ENCODE peak calls at places on chromosomes 2 and 18, in nine cellular contexts. One of them, this sample, is unnamed.

GRCh38 chr2:1866402-1867091 is 122.2 kb upstream of the PXDN start:
- DNase-seq in cardiac muscle cell: no peak
- DNase-seq in astrocyte of the cerebellum: no peak
- DNase-seq in HCT116: no peak
- DNase-seq in heart left ventricle: no peak
- DNase-seq in adrenal gland: no peak
- DNase-seq in lower lobe of right lung: no peak
- DNase-seq in esophagus muscularis mucosa: no peak
- DNase-seq in retinal pigment epithelial cell: no peak
- DNase-seq in this sample: no peak

GRCh38 chr2:118687201-118687600 is 160.2 kb downstream of the EN1 start:
- DNase-seq in esophagus muscularis mucosa: no peak
- DNase-seq in heart left ventricle: no peak
- DNase-seq in cardiac muscle cell: no peak
- DNase-seq in lower lobe of right lung: no peak
- DNase-seq in adrenal gland: no peak
- DNase-seq in astrocyte of the cerebellum: no peak
- DNase-seq in retinal pigment epithelial cell: peak
- DNase-seq in HCT116: no peak
- DNase-seq in this sample: no peak

GRCh38 chr2:12317853-12318426 is 398.8 kb upstream of the TRIB2 start:
- DNase-seq in lower lobe of right lung: no peak
- DNase-seq in HCT116: no peak
- DNase-seq in adrenal gland: peak
- DNase-seq in cardiac muscle cell: no peak
- DNase-seq in astrocyte of the cerebellum: peak
- DNase-seq in retinal pigment epithelial cell: no peak
- DNase-seq in esophagus muscularis mucosa: no peak
- DNase-seq in heart left ventricle: no peak
- DNase-seq in this sample: peak

GRCh38 chr2:182186132-182186735 is 200.6 kb downstream of the PPP1R1C start:
- DNase-seq in cardiac muscle cell: peak
- DNase-seq in lower lobe of right lung: no peak
- DNase-seq in HCT116: peak
- DNase-seq in adrenal gland: no peak
- DNase-seq in retinal pigment epithelial cell: no peak
- DNase-seq in esophagus muscularis mucosa: no peak
- DNase-seq in astrocyte of the cerebellum: peak
- DNase-seq in heart left ventricle: no peak
- DNase-seq in this sample: no peak

GRCh38 chr2:236889791-236890704 is 195.6 kb upstream of the COPS8 start:
- DNase-seq in lower lobe of right lung: no peak
- DNase-seq in astrocyte of the cerebellum: no peak
- DNase-seq in esophagus muscularis mucosa: peak
- DNase-seq in cardiac muscle cell: no peak
- DNase-seq in adrenal gland: no peak
- DNase-seq in HCT116: no peak
- DNase-seq in retinal pigment epithelial cell: no peak
- DNase-seq in heart left ventricle: no peak
- DNase-seq in this sample: no peak

GRCh38 chr18:30632058-30632718 is 410.4 kb downstream of the DSC3 start:
- DNase-seq in lower lobe of right lung: no peak
- DNase-seq in retinal pigment epithelial cell: no peak
- DNase-seq in adrenal gland: no peak
- DNase-seq in HCT116: no peak
- DNase-seq in astrocyte of the cerebellum: no peak
- DNase-seq in cardiac muscle cell: no peak
- DNase-seq in heart left ventricle: no peak
- DNase-seq in esophagus muscularis mucosa: no peak
- DNase-seq in this sample: no peak

GRCh38 chr2:149915151-149915550 is 327.6 kb upstream of the MMADHC start:
- DNase-seq in HCT116: no peak
- DNase-seq in cardiac muscle cell: no peak
- DNase-seq in esophagus muscularis mucosa: no peak
- DNase-seq in retinal pigment epithelial cell: no peak
- DNase-seq in heart left ventricle: no peak
- DNase-seq in lower lobe of right lung: no peak
- DNase-seq in adrenal gland: no peak
- DNase-seq in astrocyte of the cerebellum: no peak
- DNase-seq in this sample: no peak

GRCh38 chr2:61471905-61472805 is 1.3 kb upstream of the USP34 start:
- DNase-seq in retinal pigment epithelial cell: no peak
- DNase-seq in astrocyte of the cerebellum: no peak
- DNase-seq in HCT116: no peak
- DNase-seq in esophagus muscularis mucosa: no peak
- DNase-seq in cardiac muscle cell: peak
- DNase-seq in lower lobe of right lung: no peak
- DNase-seq in adrenal gland: no peak
- DNase-seq in heart left ventricle: no peak
- DNase-seq in this sample: no peak

GRCh38 chr2:38427936-38428335 is 50.9 kb upstream of the ATL2 start:
- DNase-seq in lower lobe of right lung: no peak
- DNase-seq in cardiac muscle cell: no peak
- DNase-seq in astrocyte of the cerebellum: no peak
- DNase-seq in adrenal gland: no peak
- DNase-seq in esophagus muscularis mucosa: no peak
- DNase-seq in retinal pigment epithelial cell: no peak
- DNase-seq in HCT116: no peak
- DNase-seq in heart left ventricle: no peak
- DNase-seq in this sample: no peak

GRCh38 chr2:229376866-229377265 is 105.8 kb upstream of the PID1 start:
- DNase-seq in heart left ventricle: no peak
- DNase-seq in HCT116: no peak
- DNase-seq in astrocyte of the cerebellum: no peak
- DNase-seq in adrenal gland: no peak
- DNase-seq in esophagus muscularis mucosa: no peak
- DNase-seq in lower lobe of right lung: no peak
- DNase-seq in cardiac muscle cell: no peak
- DNase-seq in retinal pigment epithelial cell: no peak
- DNase-seq in this sample: no peak

GRCh38 chr2:223692227-223692947 is 90.2 kb upstream of the SCG2 start:
- DNase-seq in astrocyte of the cerebellum: no peak
- DNase-seq in adrenal gland: peak
- DNase-seq in cardiac muscle cell: peak
- DNase-seq in retinal pigment epithelial cell: no peak
- DNase-seq in lower lobe of right lung: no peak
- DNase-seq in heart left ventricle: peak
- DNase-seq in HCT116: peak
- DNase-seq in esophagus muscularis mucosa: no peak
- DNase-seq in this sample: no peak

GRCh38 chr18:62436636-62437519 is 85.9 kb upstream of the ZCCHC2 start:
- DNase-seq in heart left ventricle: peak
- DNase-seq in adrenal gland: peak
- DNase-seq in retinal pigment epithelial cell: peak
- DNase-seq in HCT116: no peak
- DNase-seq in astrocyte of the cerebellum: no peak
- DNase-seq in cardiac muscle cell: no peak
- DNase-seq in esophagus muscularis mucosa: peak
- DNase-seq in lower lobe of right lung: peak
- DNase-seq in this sample: no peak

GRCh38 chr2:127611076-127611925 is 34.7 kb upstream of the GPR17 start:
- DNase-seq in cardiac muscle cell: no peak
- DNase-seq in heart left ventricle: no peak
- DNase-seq in lower lobe of right lung: no peak
- DNase-seq in astrocyte of the cerebellum: no peak
- DNase-seq in HCT116: no peak
- DNase-seq in esophagus muscularis mucosa: no peak
- DNase-seq in retinal pigment epithelial cell: no peak
- DNase-seq in adrenal gland: no peak
- DNase-seq in this sample: no peak

GRCh38 chr2:20231632-20232031 is 6.7 kb upstream of the SDC1 start:
- DNase-seq in lower lobe of right lung: no peak
- DNase-seq in heart left ventricle: no peak
- DNase-seq in cardiac muscle cell: no peak
- DNase-seq in HCT116: peak
- DNase-seq in esophagus muscularis mucosa: no peak
- DNase-seq in adrenal gland: no peak
- DNase-seq in astrocyte of the cerebellum: no peak
- DNase-seq in retinal pigment epithelial cell: no peak
- DNase-seq in this sample: no peak

GRCh38 chr2:20232837-20233207 is 7.9 kb upstream of the SDC1 start:
- DNase-seq in cardiac muscle cell: no peak
- DNase-seq in lower lobe of right lung: no peak
- DNase-seq in adrenal gland: no peak
- DNase-seq in retinal pigment epithelial cell: no peak
- DNase-seq in HCT116: no peak
- DNase-seq in esophagus muscularis mucosa: no peak
- DNase-seq in astrocyte of the cerebellum: no peak
- DNase-seq in heart left ventricle: no peak
- DNase-seq in this sample: no peak

GRCh38 chr2:20227894-20228505 is 3.1 kb upstream of the SDC1 start:
- DNase-seq in adrenal gland: no peak
- DNase-seq in esophagus muscularis mucosa: no peak
- DNase-seq in astrocyte of the cerebellum: no peak
- DNase-seq in heart left ventricle: no peak
- DNase-seq in lower lobe of right lung: no peak
- DNase-seq in retinal pigment epithelial cell: no peak
- DNase-seq in HCT116: no peak
- DNase-seq in cardiac muscle cell: no peak
- DNase-seq in this sample: no peak

GRCh38 chr2:20229322-20230201 is 4.6 kb upstream of the SDC1 start:
- DNase-seq in esophagus muscularis mucosa: no peak
- DNase-seq in adrenal gland: no peak
- DNase-seq in heart left ventricle: no peak
- DNase-seq in astrocyte of the cerebellum: no peak
- DNase-seq in lower lobe of right lung: no peak
- DNase-seq in retinal pigment epithelial cell: no peak
- DNase-seq in cardiac muscle cell: no peak
- DNase-seq in HCT116: no peak
- DNase-seq in this sample: no peak

DNA sequence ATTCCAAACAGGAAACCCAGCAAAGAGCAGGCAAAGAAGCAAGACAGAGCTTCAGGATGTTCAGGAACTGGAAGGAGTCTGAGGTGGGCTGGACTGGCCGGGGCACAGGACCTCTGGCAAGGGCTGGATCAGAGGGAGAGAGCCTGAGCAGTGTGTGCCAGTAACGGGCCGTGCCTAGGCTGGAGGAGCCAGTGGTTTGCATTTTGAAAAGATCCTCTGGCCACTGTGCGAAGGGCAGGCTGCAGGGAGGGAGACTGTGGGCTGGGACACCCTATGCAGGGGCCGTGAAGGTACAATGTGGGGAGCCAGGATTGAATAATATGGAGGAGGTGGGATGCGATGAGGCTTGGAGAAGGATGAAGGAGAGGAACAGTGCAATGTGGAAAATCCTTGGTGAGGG is 6.2 kb upstream of the SDC1 start:
- DNase-seq in esophagus muscularis mucosa: no peak
- DNase-seq in lower lobe of right lung: no peak
- DNase-seq in heart left ventricle: no peak
- DNase-seq in adrenal gland: no peak
- DNase-seq in astrocyte of the cerebellum: no peak
- DNase-seq in retinal pigment epithelial cell: no peak
- DNase-seq in cardiac muscle cell: no peak
- DNase-seq in HCT116: no peak
- DNase-seq in this sample: no peak
- TF ChIP-seq CTCF in esophagus muscularis mucosa: no peak
- TF ChIP-seq CTCF in lower lobe of right lung: no peak
- TF ChIP-seq CTCF in heart left ventricle: no peak
- TF ChIP-seq CTCF in adrenal gland: no peak
- TF ChIP-seq CTCF in astrocyte of the cerebellum: no peak
- TF ChIP-seq CTCF in retinal pigment epithelial cell: no peak
- TF ChIP-seq CTCF in cardiac muscle cell: no peak
- TF ChIP-seq CTCF in HCT116: no peak
- TF ChIP-seq CTCF in this sample: no peak

DNA sequence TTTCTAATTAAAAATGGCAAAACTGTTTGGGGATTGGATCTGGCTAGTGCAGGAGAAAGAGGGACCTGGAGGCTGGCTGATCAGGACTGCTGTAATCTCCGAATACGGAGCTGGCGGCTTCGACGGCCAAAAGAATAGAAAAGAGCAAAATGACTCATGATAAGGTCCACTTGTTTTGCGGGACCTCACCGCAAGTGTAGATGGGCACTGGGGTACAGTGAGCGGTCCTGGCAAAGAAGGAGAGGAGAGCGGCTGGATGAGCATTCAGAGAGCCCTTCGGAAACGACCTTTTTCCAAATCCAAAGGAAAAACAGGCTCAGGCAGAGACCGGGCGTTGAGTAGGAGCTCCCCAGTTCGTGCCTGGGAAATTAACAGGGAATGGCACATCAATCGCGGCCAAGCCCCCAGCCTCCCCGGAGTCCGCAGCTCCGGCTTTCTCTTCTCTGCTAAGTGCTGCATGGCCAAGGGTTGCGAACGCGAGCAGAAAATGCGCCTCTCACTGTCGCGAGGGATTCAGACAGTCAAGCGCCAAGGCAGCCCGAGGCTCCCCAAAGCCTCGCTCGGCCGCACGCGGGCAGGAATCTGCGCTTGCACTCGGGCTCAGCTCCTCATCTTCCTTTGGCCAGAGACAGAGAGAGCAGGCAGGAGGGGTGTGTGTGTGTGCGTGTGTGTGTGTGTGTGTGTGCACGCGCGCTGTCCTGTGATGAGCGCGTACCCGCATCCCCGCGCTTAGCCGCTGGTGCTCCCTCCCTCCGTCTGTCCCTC is 1.8 kb downstream of the DCC start:
- DNase-seq in HCT116: no peak
- DNase-seq in adrenal gland: no peak
- DNase-seq in retinal pigment epithelial cell: no peak
- DNase-seq in astrocyte of the cerebellum: no peak
- DNase-seq in esophagus muscularis mucosa: no peak
- DNase-seq in heart left ventricle: no peak
- DNase-seq in cardiac muscle cell: peak
- DNase-seq in lower lobe of right lung: no peak
- DNase-seq in this sample: no peak
- H3K4me3 ChIP-seq in HCT116: no peak
- H3K4me3 ChIP-seq in adrenal gland: no peak
- H3K4me3 ChIP-seq in retinal pigment epithelial cell: peak
- H3K4me3 ChIP-seq in astrocyte of the cerebellum: peak
- H3K4me3 ChIP-seq in esophagus muscularis mucosa: peak
- H3K4me3 ChIP-seq in heart left ventricle: no peak
- H3K4me3 ChIP-seq in cardiac muscle cell: peak
- H3K4me3 ChIP-seq in lower lobe of right lung: peak
- H3K4me3 ChIP-seq in this sample: peak

DNA sequence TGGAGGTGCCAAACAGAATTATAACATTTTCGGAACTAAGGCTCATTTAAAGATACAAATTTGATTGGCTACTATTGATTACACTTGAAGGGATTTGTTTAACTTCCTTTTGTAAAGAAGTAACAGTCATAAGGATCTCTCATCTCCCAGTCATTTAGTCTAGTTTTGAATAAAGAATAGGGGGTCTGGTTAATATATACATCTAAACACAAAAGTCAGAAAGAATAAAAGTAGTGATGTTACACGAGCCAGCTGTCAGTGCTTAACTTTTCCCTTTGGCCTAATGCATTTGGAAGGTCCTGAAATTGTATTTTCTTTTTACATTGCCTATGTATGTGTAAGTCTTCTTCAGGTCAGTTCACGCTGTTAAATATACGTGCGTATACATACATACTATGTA is 8.1 kb downstream of the SEPTIN2 start:
- DNase-seq in HCT116: no peak
- DNase-seq in esophagus muscularis mucosa: no peak
- DNase-seq in cardiac muscle cell: no peak
- DNase-seq in astrocyte of the cerebellum: no peak
- DNase-seq in retinal pigment epithelial cell: no peak
- DNase-seq in heart left ventricle: no peak
- DNase-seq in adrenal gland: no peak
- DNase-seq in lower lobe of right lung: no peak
- DNase-seq in this sample: no peak
- TF ChIP-seq CTCF in HCT116: no peak
- TF ChIP-seq CTCF in esophagus muscularis mucosa: no peak
- TF ChIP-seq CTCF in cardiac muscle cell: no peak
- TF ChIP-seq CTCF in astrocyte of the cerebellum: no peak
- TF ChIP-seq CTCF in retinal pigment epithelial cell: no peak
- TF ChIP-seq CTCF in heart left ventricle: no peak
- TF ChIP-seq CTCF in adrenal gland: no peak
- TF ChIP-seq CTCF in lower lobe of right lung: no peak
- TF ChIP-seq CTCF in this sample: no peak

GRCh38 chr18:80202264-80202998 is 44.9 kb downstream of the PARD6G start:
- DNase-seq in heart left ventricle: no peak
- DNase-seq in astrocyte of the cerebellum: no peak
- DNase-seq in retinal pigment epithelial cell: no peak
- DNase-seq in cardiac muscle cell: no peak
- DNase-seq in lower lobe of right lung: no peak
- DNase-seq in esophagus muscularis mucosa: peak
- DNase-seq in adrenal gland: no peak
- DNase-seq in HCT116: no peak
- DNase-seq in this sample: no peak
- H3K4me3 ChIP-seq in heart left ventricle: no peak
- H3K4me3 ChIP-seq in astrocyte of the cerebellum: no peak
- H3K4me3 ChIP-seq in retinal pigment epithelial cell: no peak
- H3K4me3 ChIP-seq in cardiac muscle cell: no peak
- H3K4me3 ChIP-seq in lower lobe of right lung: no peak
- H3K4me3 ChIP-seq in esophagus muscularis mucosa: no peak
- H3K4me3 ChIP-seq in adrenal gland: no peak
- H3K4me3 ChIP-seq in HCT116: no peak
- H3K4me3 ChIP-seq in this sample: no peak

This sample was measured in AG04449.